ENCODE peak calls at places on chromosomes 12 and 14, in nine cellular contexts. Q, I, T, J, P, M, X, O and N are unnamed samples.

GRCh38 chr12:53067074-53067992 is 11.9 kb downstream of the SPRYD3 start:
- DNase-seq in O (no peak), I (peak; percentile 5), Q (no peak), J (no peak), T (no peak), M (no peak), P (peak; percentile 52), X (no peak), N (no peak)

GRCh38 chr12:131242741-131243496 is 289.2 kb downstream of the ADGRD1 start:
- DNase-seq in M (no peak), P (peak; percentile 7), I (no peak), O (no peak), Q (peak; percentile 48), J (peak; percentile 88), T (no peak), X (no peak), N (no peak)

GRCh38 chr12:115044073-115044472 is 360.1 kb upstream of the TBX3 start:
- DNase-seq in P (peak; percentile 3), M (no peak), Q (no peak), T (no peak), J (peak; percentile 26), O (no peak), I (no peak), X (no peak), N (no peak)

GRCh38 chr14:29462271-29462670 is 465.4 kb downstream of the PRKD1 start:
- DNase-seq in M (no peak), J (no peak), T (no peak), X (no peak), P (no peak), I (no peak), Q (no peak), O (no peak), N (no peak)

GRCh38 chr12:93819048-93819491 is 141.9 kb downstream of the CRADD start:
- DNase-seq in T (no peak), P (peak; percentile 95), J (no peak), Q (no peak), M (peak; percentile 54), O (no peak), I (peak; percentile 82), X (peak; percentile 85), N (no peak)

GRCh38 chr14:69475194-69475818 is 9.2 kb upstream of the PLEKHD1 start:
- DNase-seq in X (peak; percentile 17), I (no peak), Q (no peak), J (peak; percentile 39), M (no peak), O (no peak), P (peak; percentile 37), T (no peak), N (no peak)

GRCh38 chr12:51819851-51820720 is 28.4 kb downstream of the FIGNL2 start:
- DNase-seq in X (no peak), Q (no peak), T (no peak), O (peak; percentile 27), I (no peak), P (peak; percentile 80), J (no peak), M (no peak), N (no peak)

GRCh38 chr14:104694991-104695659 is 5.7 kb downstream of the INF2 start:
- DNase-seq in Q (no peak), O (peak; percentile 40), J (peak; percentile 74), I (no peak), P (no peak), M (no peak), T (peak; percentile 29), X (peak; percentile 23), N (no peak)

GRCh38 chr12:53467880-53468279 is 16.0 kb downstream of the PCBP2 start:
- DNase-seq in O (no peak), P (no peak), I (no peak), T (no peak), J (no peak), X (no peak), Q (no peak), M (no peak), N (no peak)

GRCh38 chr14:100271247-100271939 is 32.4 kb downstream of the YY1 start:
- DNase-seq in P (peak; percentile 20), X (peak; percentile 21), O (no peak), I (no peak), J (peak; percentile 40), M (peak; percentile 30), T (no peak), Q (no peak), N (no peak)

GRCh38 chr12:124396544-124397398 is 101.9 kb downstream of the RFLNA start:
- DNase-seq in P (no peak), O (no peak), Q (no peak), M (peak; percentile 61), J (no peak), I (no peak), X (no peak), T (no peak), N (no peak)

GRCh38 chr12:124398578-124399227 is 103.8 kb downstream of the RFLNA start:
- DNase-seq in X (no peak), P (no peak), Q (no peak), I (peak; percentile 79), J (no peak), T (no peak), O (no peak), M (peak; percentile 70), N (peak; percentile 91)

GRCh38 chr12:124399622-124400021 is 104.7 kb downstream of the RFLNA start:
- DNase-seq in Q (no peak), P (peak; percentile 40), J (peak; percentile 42), O (no peak), T (no peak), X (peak; percentile 51), M (no peak), I (no peak), N (no peak)

GRCh38 chr12:124397399-124397679 is 102.4 kb downstream of the RFLNA start:
- DNase-seq in O (no peak), X (no peak), P (no peak), M (no peak), J (no peak), T (no peak), I (no peak), Q (no peak), N (no peak)

DNA sequence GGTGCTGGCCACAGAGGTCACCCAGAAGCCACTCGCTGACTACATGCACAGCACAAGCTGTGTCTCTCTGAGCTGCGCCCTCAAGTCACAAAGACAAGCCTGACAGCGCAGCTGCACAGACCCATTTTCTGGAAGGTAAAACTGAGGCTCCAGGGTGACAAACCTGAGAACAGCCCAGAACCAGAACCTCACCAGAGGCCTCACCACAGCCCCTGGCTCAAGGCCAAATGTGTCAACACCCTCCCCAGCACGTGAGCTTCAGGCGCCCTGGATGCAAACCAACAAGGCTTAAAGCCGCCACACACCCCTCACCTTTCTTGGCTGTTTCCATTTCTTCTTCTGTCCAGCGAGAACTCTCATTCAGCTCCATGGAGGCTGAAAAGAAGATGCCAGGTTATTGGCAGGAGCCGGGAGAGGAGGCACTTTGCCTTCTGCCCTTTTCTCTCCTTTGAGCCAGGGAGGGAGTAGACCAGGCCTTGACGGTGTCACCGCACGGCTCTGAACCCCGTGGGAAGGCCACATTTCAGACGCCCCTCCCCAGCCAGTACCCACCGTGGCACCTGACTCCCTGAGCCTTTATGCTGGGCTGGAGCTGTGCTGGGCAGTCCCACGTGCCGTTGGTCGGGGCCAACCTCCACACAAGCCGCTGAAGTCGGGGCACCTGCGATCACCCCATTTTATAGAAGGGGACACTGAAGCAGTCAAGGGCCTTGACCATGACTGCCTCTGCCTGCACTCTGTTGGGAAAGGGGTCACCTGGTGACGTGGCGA is 103.1 kb downstream of the RFLNA start:
- DNase-seq in Q (no peak), T (no peak), J (no peak), O (no peak), X (no peak), M (peak; percentile 70), I (peak; percentile 64), P (peak; percentile 57), N (no peak)
- H3K4me1 ChIP-seq in Q (peaks cover 4% of the 10 kb centered on the region), T (no peaks in the 10 kb centered on the region), J (peaks cover 5% of the 10 kb centered on the region), O (no peaks in the 10 kb centered on the region), X (peaks cover 53% of the 10 kb centered on the region), M (peaks cover 7% of the 10 kb centered on the region), I (peaks cover 18% of the 10 kb centered on the region), P (peaks cover 25% of the 10 kb centered on the region), N (peaks cover 54% of the 10 kb centered on the region)

DNA sequence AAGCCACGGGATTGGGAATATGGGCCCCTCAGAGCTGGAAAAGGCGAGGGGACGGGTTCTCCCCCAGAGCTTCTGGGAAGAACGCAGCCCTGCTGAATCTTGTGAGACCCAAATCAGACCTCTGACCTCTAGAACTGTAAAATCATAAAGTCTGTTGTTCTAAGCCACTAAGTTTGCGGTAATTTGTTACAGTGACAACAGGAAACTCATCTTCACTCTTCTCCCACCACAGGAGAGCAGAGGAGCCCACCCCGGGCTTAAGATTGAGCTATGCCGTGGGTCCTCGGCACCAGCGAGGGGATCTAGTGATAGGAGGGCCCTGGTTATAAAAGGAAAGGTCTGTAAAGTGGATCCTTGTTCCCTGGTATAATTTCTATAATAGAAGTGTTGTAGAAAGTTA is 7.5 kb downstream of the MLXIP start:
- DNase-seq in Q (no peak), X (no peak), I (no peak), T (no peak), O (no peak), P (no peak), J (no peak), M (no peak), N (no peak)
- H3K4me1 ChIP-seq in Q (no peaks in the 10 kb centered on the region), X (peaks cover 23% of the 10 kb centered on the region), I (peaks cover 36% of the 10 kb centered on the region), T (peaks cover 90% of the 10 kb centered on the region), O (peaks cover 40% of the 10 kb centered on the region), P (peaks cover 29% of the 10 kb centered on the region), J (peaks cover 7% of the 10 kb centered on the region), M (no peaks in the 10 kb centered on the region), N (peaks cover 39% of the 10 kb centered on the region)

DNA sequence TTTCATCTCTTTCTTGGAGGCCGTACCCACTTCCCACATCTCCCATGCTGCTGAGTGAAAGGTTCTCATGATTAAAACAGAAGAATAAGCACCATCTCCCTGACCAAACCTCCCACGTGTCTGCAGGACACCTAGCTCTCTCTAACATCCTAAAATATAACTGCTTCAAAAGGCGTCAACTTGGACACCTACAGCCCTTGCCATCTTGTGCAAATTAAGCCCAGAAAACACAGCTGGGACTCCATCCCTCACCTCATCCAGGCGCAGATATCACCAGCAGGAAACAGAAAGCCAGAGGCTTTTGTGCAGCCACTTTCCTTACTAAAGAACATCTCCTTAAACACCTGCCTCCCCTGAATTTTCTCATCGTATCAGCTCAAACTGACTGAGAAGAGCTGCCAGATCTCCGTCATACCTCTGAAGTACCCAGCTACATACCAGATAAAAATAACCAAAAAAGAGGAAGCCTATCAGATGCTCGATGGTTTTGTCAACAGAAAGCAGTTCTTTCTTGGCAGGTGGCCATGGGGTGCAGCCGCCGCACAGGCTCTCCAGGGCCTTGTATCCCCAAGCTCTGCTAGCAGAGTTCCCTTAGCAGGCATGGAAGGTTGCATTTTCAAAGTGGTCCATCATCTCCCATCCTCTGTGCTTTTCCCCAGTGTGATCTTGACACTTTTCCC is 28.8 kb downstream of the MAP3K9 start:
- DNase-seq in I (no peak), Q (no peak), T (no peak), M (no peak), P (no peak), X (no peak), O (no peak), J (no peak), N (no peak)
- H3K4me1 ChIP-seq in I (no peaks in the 10 kb centered on the region), Q (no peaks in the 10 kb centered on the region), T (peaks cover 7% of the 10 kb centered on the region), M (no peaks in the 10 kb centered on the region), P (no peaks in the 10 kb centered on the region), X (peaks cover 9% of the 10 kb centered on the region), O (peaks cover 7% of the 10 kb centered on the region), J (no peaks in the 10 kb centered on the region), N (no peaks in the 10 kb centered on the region)

DNA sequence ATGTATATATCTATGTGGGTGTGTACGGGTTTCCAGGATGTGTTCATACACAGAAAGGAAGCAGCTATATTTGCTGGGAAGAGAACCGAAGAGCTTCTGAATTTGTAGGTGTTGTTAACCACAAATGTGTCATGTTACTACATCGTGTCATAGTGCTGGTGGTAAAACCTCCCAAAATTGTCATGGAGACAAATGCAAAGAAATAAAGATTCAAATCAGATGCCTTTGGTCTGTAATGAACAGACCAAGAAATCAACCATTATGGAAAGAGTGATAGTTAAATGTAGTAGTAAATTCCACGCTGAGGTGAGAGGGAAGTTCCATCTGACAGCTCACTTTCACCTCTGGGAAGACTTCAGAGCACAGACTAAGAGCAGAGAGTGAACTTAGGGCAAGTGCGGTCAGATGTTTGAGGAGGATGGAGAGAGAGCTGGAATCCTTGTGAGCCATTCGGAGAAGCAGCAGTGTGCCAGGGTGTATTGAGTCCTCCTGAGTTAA is 487.5 kb downstream of the TMEM121 start:
- DNase-seq in P (no peak), X (no peak), Q (no peak), I (no peak), O (no peak), T (no peak), M (no peak), J (no peak), N (no peak)
- H3K4me1 ChIP-seq in P (no peaks in the 10 kb centered on the region), X (no peaks in the 10 kb centered on the region), Q (no peaks in the 10 kb centered on the region), I (no peaks in the 10 kb centered on the region), O (peaks cover 3% of the 10 kb centered on the region), T (peaks cover 12% of the 10 kb centered on the region), M (no peaks in the 10 kb centered on the region), J (no peaks in the 10 kb centered on the region), N (no peaks in the 10 kb centered on the region)